ENCODE peak calls at places on chromosomes 12 and 14, in nine cellular contexts. One of them, this sample, is unnamed.

GRCh38 chr14:89232366-89233070 is 184.5 kb downstream of the FOXN3 start:
- DNase-seq in COR-L47: no peak
- DNase-seq in Kasumi-1: no peak
- DNase-seq in BE2C: no peak
- DNase-seq in fibroblast of the conjunctiva: no peak
- DNase-seq in prostate gland: no peak
- DNase-seq in mucosa of descending colon: no peak
- DNase-seq in dermis microvascular lymphatic vessel endothelial cell: no peak
- DNase-seq in adrenal gland: no peak
- DNase-seq in this sample: no peak

GRCh38 chr12:105317942-105318614 is 12.4 kb upstream of the C12orf75 start:
- DNase-seq in adrenal gland: no peak
- DNase-seq in BE2C: no peak
- DNase-seq in prostate gland: no peak
- DNase-seq in COR-L47: peak; percentile 91
- DNase-seq in mucosa of descending colon: peak; percentile 44
- DNase-seq in dermis microvascular lymphatic vessel endothelial cell: no peak
- DNase-seq in Kasumi-1: no peak
- DNase-seq in fibroblast of the conjunctiva: no peak
- DNase-seq in this sample: no peak

GRCh38 chr12:67452119-67452805 is 183.1 kb downstream of the CAND1 start:
- DNase-seq in prostate gland: no peak
- DNase-seq in dermis microvascular lymphatic vessel endothelial cell: no peak
- DNase-seq in BE2C: no peak
- DNase-seq in adrenal gland: no peak
- DNase-seq in COR-L47: no peak
- DNase-seq in fibroblast of the conjunctiva: no peak
- DNase-seq in Kasumi-1: no peak
- DNase-seq in mucosa of descending colon: no peak
- DNase-seq in this sample: no peak

GRCh38 chr12:111393700-111394275 is 11.9 kb upstream of the SH2B3 start:
- DNase-seq in mucosa of descending colon: no peak
- DNase-seq in fibroblast of the conjunctiva: no peak
- DNase-seq in BE2C: no peak
- DNase-seq in dermis microvascular lymphatic vessel endothelial cell: no peak
- DNase-seq in adrenal gland: peak; percentile 73
- DNase-seq in COR-L47: no peak
- DNase-seq in prostate gland: no peak
- DNase-seq in Kasumi-1: peak; percentile 61
- DNase-seq in this sample: no peak

GRCh38 chr12:4787965-4788364 is 67.8 kb downstream of the GALNT8 start:
- DNase-seq in mucosa of descending colon: no peak
- DNase-seq in adrenal gland: no peak
- DNase-seq in BE2C: no peak
- DNase-seq in dermis microvascular lymphatic vessel endothelial cell: no peak
- DNase-seq in COR-L47: no peak
- DNase-seq in prostate gland: no peak
- DNase-seq in fibroblast of the conjunctiva: no peak
- DNase-seq in Kasumi-1: no peak
- DNase-seq in this sample: no peak

GRCh38 chr14:69695664-69696527 is 71.0 kb upstream of the SRSF5 start:
- DNase-seq in adrenal gland: peak; percentile 76
- DNase-seq in BE2C: peak; percentile 73
- DNase-seq in mucosa of descending colon: peak; percentile 79
- DNase-seq in prostate gland: no peak
- DNase-seq in Kasumi-1: peak; percentile 20
- DNase-seq in fibroblast of the conjunctiva: peak; percentile 74
- DNase-seq in COR-L47: peak; percentile 75
- DNase-seq in dermis microvascular lymphatic vessel endothelial cell: no peak
- DNase-seq in this sample: no peak

GRCh38 chr14:34067587-34067986 is 116.7 kb upstream of the EGLN3 start:
- DNase-seq in mucosa of descending colon: no peak
- DNase-seq in prostate gland: no peak
- DNase-seq in BE2C: no peak
- DNase-seq in adrenal gland: no peak
- DNase-seq in Kasumi-1: no peak
- DNase-seq in dermis microvascular lymphatic vessel endothelial cell: no peak
- DNase-seq in COR-L47: no peak
- DNase-seq in fibroblast of the conjunctiva: no peak
- DNase-seq in this sample: no peak

GRCh38 chr14:62143235-62143634 is 381.0 kb downstream of the SNAPC1 start:
- DNase-seq in prostate gland: no peak
- DNase-seq in Kasumi-1: no peak
- DNase-seq in mucosa of descending colon: no peak
- DNase-seq in COR-L47: no peak
- DNase-seq in fibroblast of the conjunctiva: peak; percentile 2
- DNase-seq in BE2C: no peak
- DNase-seq in dermis microvascular lymphatic vessel endothelial cell: no peak
- DNase-seq in adrenal gland: no peak
- DNase-seq in this sample: no peak

GRCh38 chr14:24634158-24634557 is at the start of gene GZMB:
- DNase-seq in BE2C: no peak
- DNase-seq in prostate gland: no peak
- DNase-seq in fibroblast of the conjunctiva: no peak
- DNase-seq in dermis microvascular lymphatic vessel endothelial cell: no peak
- DNase-seq in adrenal gland: no peak
- DNase-seq in COR-L47: no peak
- DNase-seq in mucosa of descending colon: peak; percentile 24
- DNase-seq in Kasumi-1: no peak
- DNase-seq in this sample: no peak

GRCh38 chr14:83975435-83976222 is 1554.3 kb upstream of the FLRT2 start:
- DNase-seq in prostate gland: no peak
- DNase-seq in COR-L47: no peak
- DNase-seq in fibroblast of the conjunctiva: no peak
- DNase-seq in BE2C: no peak
- DNase-seq in mucosa of descending colon: peak; percentile 15
- DNase-seq in Kasumi-1: no peak
- DNase-seq in adrenal gland: peak; percentile 61
- DNase-seq in dermis microvascular lymphatic vessel endothelial cell: peak; percentile 94
- DNase-seq in this sample: no peak

GRCh38 chr12:53937596-53938275 is 895 bp upstream of the HOXC13 start:
- DNase-seq in dermis microvascular lymphatic vessel endothelial cell: no peak
- DNase-seq in adrenal gland: no peak
- DNase-seq in mucosa of descending colon: no peak
- DNase-seq in prostate gland: no peak
- DNase-seq in fibroblast of the conjunctiva: no peak
- DNase-seq in Kasumi-1: no peak
- DNase-seq in COR-L47: no peak
- DNase-seq in BE2C: no peak
- DNase-seq in this sample: no peak

GRCh38 chr14:20278414-20278813 is 27.3 kb downstream of the TTC5 start:
- DNase-seq in mucosa of descending colon: peak; percentile 8
- DNase-seq in COR-L47: peak; percentile 7
- DNase-seq in Kasumi-1: peak; percentile 25
- DNase-seq in fibroblast of the conjunctiva: no peak
- DNase-seq in prostate gland: no peak
- DNase-seq in adrenal gland: no peak
- DNase-seq in BE2C: peak; percentile 50
- DNase-seq in dermis microvascular lymphatic vessel endothelial cell: no peak
- DNase-seq in this sample: no peak

GRCh38 chr14:29743566-29743965 is 184.1 kb downstream of the PRKD1 start:
- DNase-seq in BE2C: no peak
- DNase-seq in dermis microvascular lymphatic vessel endothelial cell: no peak
- DNase-seq in fibroblast of the conjunctiva: no peak
- DNase-seq in Kasumi-1: no peak
- DNase-seq in adrenal gland: no peak
- DNase-seq in prostate gland: no peak
- DNase-seq in mucosa of descending colon: no peak
- DNase-seq in COR-L47: no peak
- DNase-seq in this sample: no peak

GRCh38 chr12:53179694-53180269 is 740 bp upstream of the ZNF740 start:
- DNase-seq in Kasumi-1: no peak
- DNase-seq in COR-L47: no peak
- DNase-seq in adrenal gland: no peak
- DNase-seq in mucosa of descending colon: peak; percentile 54
- DNase-seq in prostate gland: no peak
- DNase-seq in fibroblast of the conjunctiva: no peak
- DNase-seq in BE2C: no peak
- DNase-seq in dermis microvascular lymphatic vessel endothelial cell: no peak
- DNase-seq in this sample: no peak

GRCh38 chr12:52086366-52086765 is 6.9 kb downstream of the SMIM41 start:
- DNase-seq in adrenal gland: peak; percentile 45
- DNase-seq in dermis microvascular lymphatic vessel endothelial cell: no peak
- DNase-seq in mucosa of descending colon: peak; percentile 65
- DNase-seq in fibroblast of the conjunctiva: no peak
- DNase-seq in COR-L47: no peak
- DNase-seq in Kasumi-1: no peak
- DNase-seq in prostate gland: peak; percentile 81
- DNase-seq in BE2C: no peak
- DNase-seq in this sample: no peak

GRCh38 chr12:90086281-90086680 is 377.6 kb upstream of the ATP2B1 start:
- DNase-seq in Kasumi-1: no peak
- DNase-seq in BE2C: no peak
- DNase-seq in dermis microvascular lymphatic vessel endothelial cell: no peak
- DNase-seq in mucosa of descending colon: no peak
- DNase-seq in prostate gland: no peak
- DNase-seq in fibroblast of the conjunctiva: no peak
- DNase-seq in adrenal gland: no peak
- DNase-seq in COR-L47: no peak
- DNase-seq in this sample: no peak

GRCh38 chr12:69059465-69060457 is 126.8 kb upstream of the CPM start:
- DNase-seq in Kasumi-1: peak; percentile 44
- DNase-seq in COR-L47: no peak
- DNase-seq in BE2C: no peak
- DNase-seq in prostate gland: no peak
- DNase-seq in mucosa of descending colon: no peak
- DNase-seq in fibroblast of the conjunctiva: peak; percentile 38
- DNase-seq in adrenal gland: no peak
- DNase-seq in dermis microvascular lymphatic vessel endothelial cell: no peak
- DNase-seq in this sample: no peak

GRCh38 chr12:130460611-130461478 is 123.2 kb downstream of the PIWIL1 start:
- DNase-seq in BE2C: peak; percentile 38
- DNase-seq in Kasumi-1: no peak
- DNase-seq in adrenal gland: no peak
- DNase-seq in dermis microvascular lymphatic vessel endothelial cell: no peak
- DNase-seq in mucosa of descending colon: no peak
- DNase-seq in fibroblast of the conjunctiva: no peak
- DNase-seq in prostate gland: no peak
- DNase-seq in COR-L47: no peak
- DNase-seq in this sample: no peak

GRCh38 chr12:71871116-71871515 is 31.6 kb downstream of the TBC1D15 start:
- DNase-seq in dermis microvascular lymphatic vessel endothelial cell: no peak
- DNase-seq in COR-L47: no peak
- DNase-seq in adrenal gland: no peak
- DNase-seq in Kasumi-1: no peak
- DNase-seq in BE2C: no peak
- DNase-seq in fibroblast of the conjunctiva: peak; percentile 27
- DNase-seq in prostate gland: no peak
- DNase-seq in mucosa of descending colon: no peak
- DNase-seq in this sample: no peak